ENCODE peak calls at places on chromosomes 13 and 19, in seven cellular contexts. D is Calu3; S is stimulated activated CD8-positive, alpha-beta memory T cell treated with anti-CD3 and anti-CD28 coated beads, Interleukin-12 subunit alpha, Interleukin-12 subunit beta, amount 100 ng/mL, for 4 hours; X is NCI-H2171 treated with DMSO at 0.1 percent for 48 hours; H is NCI-H2081; I is naive thymus-derived CD4-positive, alpha-beta T cell; K is MM.1S. E is an unnamed sample.

GRCh38 chr13:98461525-98462240 is 115.2 kb downstream of the STK24 start:
- DNase-seq in S (no peak), K (no peak), I (no peak), H (no peak), X (peak), D (no peak), E (no peak)

GRCh38 chr13:45280751-45281634 is 60.0 kb downstream of the TPT1 start:
- DNase-seq in K (peak), X (peak), S (peak), I (peak), H (peak), D (peak), E (peak)

GRCh38 chr19:5958851-5959122 is 19.2 kb downstream of the RANBP3 start:
- DNase-seq in K (no peak), I (no peak), D (no peak), X (no peak), S (no peak), H (no peak), E (no peak)

GRCh38 chr13:29227560-29227959 is 367.9 kb downstream of the SLC7A1 start:
- DNase-seq in X (no peak), D (no peak), K (no peak), S (no peak), I (no peak), H (no peak), E (no peak)

GRCh38 chr19:48799358-48800300 is 11.2 kb downstream of the BCAT2 start:
- DNase-seq in X (no peak), H (no peak), D (no peak), S (no peak), I (no peak), K (no peak), E (no peak)

GRCh38 chr19:17107546-17108452 is 32.2 kb downstream of the MYO9B start:
- DNase-seq in S (no peak), X (no peak), D (peak), K (no peak), I (no peak), H (peak), E (peak)

GRCh38 chr19:36259211-36259610 is 44.3 kb downstream of the ZNF146 start:
- DNase-seq in H (no peak), I (no peak), D (no peak), K (no peak), X (no peak), S (no peak), E (no peak)

GRCh38 chr13:44874886-44875630 is 114.2 kb downstream of the NUFIP1 start:
- DNase-seq in D (no peak), K (no peak), I (no peak), H (no peak), S (no peak), X (no peak), E (no peak)

GRCh38 chr13:37047032-37047431 is 12.5 kb downstream of the SUPT20H start:
- DNase-seq in S (no peak), D (no peak), K (no peak), I (no peak), X (no peak), H (no peak), E (no peak)

GRCh38 chr13:33249894-33250293 is 35.7 kb downstream of the STARD13 start:
- DNase-seq in D (no peak), S (no peak), K (no peak), X (no peak), I (no peak), H (no peak), E (no peak)

GRCh38 chr19:46446021-46446420 is 17.3 kb upstream of the PNMA8C start:
- DNase-seq in H (no peak), D (no peak), K (no peak), X (no peak), I (no peak), S (no peak), E (no peak)

GRCh38 chr13:101018720-101019119 is 344.1 kb upstream of the TMTC4 start:
- DNase-seq in X (no peak), D (no peak), H (no peak), S (no peak), I (no peak), K (no peak), E (peak)

GRCh38 chr13:63481334-63481733 is 2065.7 kb upstream of the PCDH20 start:
- DNase-seq in D (no peak), S (no peak), K (no peak), X (peak), H (no peak), I (no peak), E (peak)

GRCh38 chr19:2226051-2226839 is 9.9 kb downstream of the PLEKHJ1 start:
- DNase-seq in S (no peak), X (no peak), K (no peak), I (no peak), H (no peak), D (no peak), E (no peak)

E was measured in fibroblast of the aortic adventitia.